ENCODE peak calls at places on chromosomes 1 and 21, in six cellular contexts. E is HCT116, X is PC-3, C is Karpas-422, L is endothelial cell of umbilical vein, I is IMR-90. Y is an unnamed sample. For H3K4me1, the result is how much of the 10 kb centered on the place peaks cover.

GRCh38 chr1:147760481-147761260 is at the start of gene GJA5:
- DNase-seq in E (no peak), X (peak), C (no peak), L (no peak), I (no peak), Y (no peak)

GRCh38 chr1:245298781-245299180 is 144.0 kb downstream of the KIF26B start:
- DNase-seq in E (no peak), X (no peak), C (no peak), L (no peak), I (no peak), Y (peak)

GRCh38 chr1:89986020-89986419 is 8.9 kb upstream of the ZNF326 start:
- DNase-seq in E (no peak), X (no peak), C (no peak), L (peak), I (no peak), Y (no peak)

GRCh38 chr1:153548722-153549695 is at the start of gene S100A3:
- DNase-seq in E (no peak), X (peak), C (no peak), L (peak), I (peak), Y (peak)

GRCh38 chr1:81377406-81377805 is 423.3 kb upstream of the ADGRL2 start:
- DNase-seq in E (no peak), X (peak), C (no peak), L (no peak), I (no peak), Y (no peak)

GRCh38 chr1:198577444-198577843 is 37.0 kb upstream of the ATP6V1G3 start:
- DNase-seq in E (no peak), X (peak), C (no peak), L (no peak), I (peak), Y (peak)

GRCh38 chr1:30762152-30762930 is 4.8 kb upstream of the LAPTM5 start:
- DNase-seq in E (no peak), X (no peak), C (no peak), L (no peak), I (no peak), Y (no peak)

GRCh38 chr21:44299458-44300261 is at the start of gene PFKL:
- DNase-seq in E (no peak), X (peak), C (peak), L (peak), I (peak), Y (peak)

GRCh38 chr1:3472088-3472850 is 17.8 kb downstream of the ARHGEF16 start:
- DNase-seq in E (no peak), X (no peak), C (no peak), L (no peak), I (no peak), Y (no peak)

GRCh38 chr1:229015791-229016190 is 255.1 kb upstream of the RAB4A start:
- DNase-seq in E (no peak), X (no peak), C (no peak), L (no peak), I (no peak), Y (no peak)

GRCh38 chr1:204076891-204077290 is 4.0 kb downstream of the SOX13 start:
- DNase-seq in E (no peak), X (no peak), C (no peak), L (no peak), I (no peak), Y (no peak)

GRCh38 chr1:226945106-226945857 is 5.2 kb downstream of the COQ8A start:
- DNase-seq in E (no peak), X (no peak), C (no peak), L (no peak), I (no peak), Y (no peak)

GRCh38 chr1:27968692-27969091 is 8.9 kb downstream of the XKR8 start:
- DNase-seq in E (peak), X (peak), C (no peak), L (no peak), I (peak), Y (peak)

DNA sequence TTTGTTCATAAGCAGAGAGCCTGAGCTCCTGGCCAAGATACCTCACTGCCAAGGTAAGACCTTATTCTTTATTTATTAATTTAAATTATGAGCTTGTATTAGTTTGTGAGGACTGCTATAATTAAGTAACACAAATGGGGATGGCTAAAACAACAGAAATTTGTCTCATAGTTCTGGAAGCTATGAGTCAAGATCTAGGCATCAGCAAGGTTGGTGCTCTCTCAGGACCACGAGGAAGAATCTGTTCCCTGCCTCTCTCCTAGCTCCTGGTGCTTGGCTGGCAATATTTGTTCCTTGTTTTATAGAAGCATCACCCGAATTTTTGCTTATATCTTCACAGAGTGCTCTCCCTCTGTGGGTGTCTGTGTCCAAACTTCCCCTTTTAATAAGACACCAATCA is 41.4 kb upstream of the CCDC190 start:
- DNase-seq in E (no peak), X (no peak), C (no peak), L (no peak), I (peak), Y (peak)
- H2AFZ ChIP-seq in E (no peak), X (no peak), C (no peak), L (no peak), I (no peak), Y (no peak)

DNA sequence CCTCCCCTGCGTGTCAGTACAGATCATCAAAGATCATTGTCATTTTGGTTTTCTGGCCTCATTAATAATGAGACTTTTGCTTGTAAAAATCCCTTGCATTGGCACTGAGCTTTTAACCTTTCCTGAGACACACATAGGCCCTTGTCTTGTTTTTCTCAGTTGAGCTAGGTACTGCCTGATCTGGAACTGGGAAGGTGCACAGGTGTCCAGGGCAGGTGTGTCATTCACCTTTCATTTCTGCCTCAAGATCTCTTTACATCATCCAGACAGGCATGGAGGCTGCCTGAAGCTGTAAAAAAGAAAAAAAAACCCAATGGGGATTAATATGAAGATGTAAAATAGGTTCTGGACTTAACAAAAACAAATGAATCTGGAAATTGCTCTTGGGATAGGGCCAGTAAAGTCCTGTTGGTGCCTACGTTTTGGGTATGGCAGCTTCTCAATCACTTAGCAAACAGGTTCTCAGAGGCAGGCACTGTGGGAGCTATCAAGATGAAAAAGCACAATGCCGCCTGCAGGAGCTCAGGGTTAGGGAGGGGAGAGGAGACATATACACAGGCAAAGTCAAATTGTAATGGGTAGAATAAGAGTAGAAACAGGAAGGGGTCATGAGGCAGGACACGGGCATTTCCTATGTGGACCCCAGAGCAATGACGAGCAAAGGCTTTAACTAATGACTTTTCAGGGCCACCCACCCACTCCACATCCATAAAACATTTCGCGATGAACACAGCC is 1.0 kb upstream of the KCNC4 start:
- DNase-seq in E (no peak), X (no peak), C (no peak), L (peak), I (no peak), Y (no peak)
- H3K27ac ChIP-seq in E (peak), X (no peak), C (no peak), L (no peak), I (no peak), Y (no peak)

DNA sequence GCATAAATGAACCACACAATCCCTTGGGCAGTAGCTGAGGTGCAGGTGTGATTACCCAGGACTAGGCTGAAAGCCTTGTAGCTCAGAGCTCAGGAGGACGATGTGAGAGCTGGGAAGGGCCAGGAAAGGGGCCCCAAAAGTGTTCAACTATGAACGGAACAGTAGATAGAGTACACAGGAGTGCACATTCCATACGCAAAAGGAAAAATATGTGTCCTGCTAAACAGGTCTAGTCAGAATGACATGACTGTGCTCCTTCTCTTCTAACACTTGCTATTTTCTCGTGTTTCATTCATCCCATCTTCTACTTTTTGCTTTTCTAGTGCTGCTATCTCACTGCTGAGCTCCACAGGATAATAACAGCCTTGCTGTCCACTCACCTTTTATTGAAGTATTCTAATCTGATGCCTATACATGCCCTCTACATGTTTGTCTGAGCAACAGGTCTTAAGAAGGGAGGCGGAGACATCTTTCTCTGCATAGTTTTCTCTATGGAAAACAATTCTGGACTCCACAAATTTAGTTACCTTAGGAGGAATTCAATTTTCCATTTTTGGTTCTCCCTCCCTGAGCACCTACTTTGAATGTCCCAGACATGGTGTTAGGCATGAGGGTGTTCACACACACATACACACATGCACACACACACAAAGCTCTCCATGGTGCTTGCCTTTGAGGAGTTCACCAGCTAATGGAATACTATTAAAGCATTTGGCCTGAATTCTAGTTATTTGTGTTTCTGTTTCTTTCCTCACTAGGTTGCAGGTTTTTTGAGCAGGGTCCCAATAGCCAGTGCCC is 3.4 kb downstream of the S100A10 start:
- DNase-seq in E (no peak), X (peak), C (no peak), L (peak), I (no peak), Y (no peak)
- H3K4me1 ChIP-seq in E (half or more), X (half or more), C (under half), L (half or more), I (under half), Y (half or more)

GRCh38 chr21:41653243-41653943 is 113.5 kb downstream of the RIPK4 start:
- DNase-seq in E (no peak), X (no peak), C (no peak), L (no peak), I (no peak), Y (no peak)
- H2AFZ ChIP-seq in E (no peak), X (no peak), C (no peak), L (no peak), I (no peak), Y (no peak)

DNA sequence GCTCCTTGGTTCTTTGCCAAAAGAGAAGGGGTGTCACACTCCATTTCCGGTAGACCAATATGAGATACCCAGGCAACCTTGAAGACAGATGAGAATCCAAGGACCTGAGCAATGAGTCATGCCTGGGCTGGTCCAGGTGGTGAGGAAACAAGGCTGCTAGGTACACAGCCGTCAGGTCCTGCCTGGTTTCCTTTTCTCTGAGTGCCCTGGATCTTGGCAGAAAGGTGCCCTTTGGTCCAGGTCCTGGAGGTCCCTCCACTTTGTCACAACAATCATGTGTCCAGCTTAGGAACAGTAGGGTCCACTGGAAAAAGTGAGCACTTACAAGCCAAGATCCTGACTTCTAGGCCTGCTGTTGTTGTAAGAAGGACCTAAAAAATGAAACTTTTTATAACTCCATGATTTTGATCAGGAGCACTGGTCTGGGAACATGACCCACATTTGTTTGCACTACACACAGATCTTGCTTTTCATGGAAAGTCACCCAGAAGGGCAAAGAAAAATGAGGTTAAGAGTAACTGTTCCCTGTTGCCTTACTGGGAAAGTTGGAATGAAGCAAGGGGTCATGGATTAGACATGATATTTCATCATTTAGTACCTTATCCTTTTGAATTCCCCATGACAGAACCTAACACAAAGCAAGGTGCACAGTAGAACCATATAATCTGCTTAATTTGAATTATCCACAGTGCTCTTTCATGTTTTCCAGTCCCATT is 94.7 kb downstream of the PAPPA2 start:
- DNase-seq in E (no peak), X (peak), C (no peak), L (no peak), I (no peak), Y (no peak)
- H3K27ac ChIP-seq in E (no peak), X (no peak), C (no peak), L (no peak), I (no peak), Y (no peak)

GRCh38 chr1:26350343-26350700 is 3.6 kb downstream of the CRYBG2 start:
- DNase-seq in E (no peak), X (no peak), C (no peak), L (no peak), I (no peak), Y (no peak)
- H3K4me1 ChIP-seq in E (half or more), X (half or more), C (under half), L (under half), I (under half), Y (under half)

DNA sequence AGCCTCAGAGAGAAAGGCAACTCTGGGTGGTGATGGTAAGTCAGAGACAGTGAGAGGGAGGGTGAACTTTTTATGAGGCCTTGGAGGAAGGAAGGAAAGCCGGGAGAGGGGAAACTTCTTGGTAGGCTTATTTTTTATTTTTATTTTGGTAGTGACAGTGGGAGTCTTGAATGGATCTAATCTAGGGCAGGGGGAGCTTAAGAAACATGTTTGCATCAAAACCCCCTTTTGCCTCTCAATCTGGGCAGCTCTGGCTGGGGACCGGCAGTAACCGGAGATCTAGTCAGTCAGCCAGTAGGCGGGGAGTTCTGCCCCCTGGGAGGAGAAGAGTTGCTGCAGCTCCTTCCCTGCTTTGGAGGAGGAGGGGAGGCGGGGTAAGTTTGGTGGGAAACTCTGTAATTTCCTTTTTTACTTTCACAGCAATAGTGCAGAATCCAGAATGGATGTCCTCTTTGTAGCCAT is at the start of gene C1orf54:
- DNase-seq in E (no peak), X (no peak), C (peak), L (peak), I (peak), Y (peak)
- H2AFZ ChIP-seq in E (peak), X (no peak), C (peak), L (peak), I (peak), Y (peak)

Y was measured in astrocyte.